ENCODE peak calls at places on chromosomes 16 and 17, in eight cellular contexts. U is GM13976; Q is stimulated activated CD4-positive, alpha-beta T cell treated with anti-CD3 and anti-CD28 coated beads, Interleukin-2, amount 100 ng/mL, for 48 hours; Z is GM20000; L is MM.1S; J is stimulated activated CD8-positive, alpha-beta memory T cell treated with anti-CD3 and anti-CD28 coated beads, Interleukin-15, amount 100 ng/mL, for 24 hours; H is activated B cell treated with CpG ODN at 0.5 μM for 24 hours; E is NT2/D1. N is an unnamed sample.

GRCh38 chr17:77670125-77670524 is 288.4 kb upstream of the TNRC6C start:
- DNase-seq in U (no peak), Q (no peak), Z (no peak), L (no peak), J (no peak), H (no peak), E (no peak), N (no peak)

GRCh38 chr17:52986056-52986662 is 827.6 kb upstream of the CA10 start:
- DNase-seq in U (no peak), Q (no peak), Z (no peak), L (no peak), J (no peak), H (no peak), E (no peak), N (no peak)

GRCh38 chr16:63720848-63721247 is 1401.0 kb downstream of the CDH11 start:
- DNase-seq in U (no peak), Q (no peak), Z (no peak), L (no peak), J (no peak), H (no peak), E (no peak), N (no peak)

GRCh38 chr16:78113258-78113657 is 13.8 kb downstream of the WWOX start:
- DNase-seq in U (no peak), Q (no peak), Z (no peak), L (no peak), J (no peak), H (no peak), E (no peak), N (no peak)

GRCh38 chr16:89564476-89565255 is 4.2 kb downstream of the RPL13 start:
- DNase-seq in U (no peak), Q (peak), Z (no peak), L (no peak), J (no peak), H (no peak), E (no peak), N (no peak)

GRCh38 chr17:50361561-50362480 is 11.2 kb downstream of the MRPL27 start:
- DNase-seq in U (peak), Q (peak), Z (peak), L (peak), J (no peak), H (no peak), E (peak), N (peak)

GRCh38 chr16:57462978-57463362 is 491 bp downstream of the POLR2C start:
- DNase-seq in U (no peak), Q (no peak), Z (no peak), L (no peak), J (no peak), H (no peak), E (no peak), N (no peak)

GRCh38 chr17:73465130-73465529 is 153.3 kb upstream of the CDC42EP4 start:
- DNase-seq in U (no peak), Q (no peak), Z (no peak), L (no peak), J (no peak), H (no peak), E (no peak), N (no peak)

GRCh38 chr16:17312100-17312732 is 158.5 kb downstream of the XYLT1 start:
- DNase-seq in U (no peak), Q (no peak), Z (no peak), L (no peak), J (no peak), H (peak), E (no peak), N (no peak)